ENCODE peak calls at places on chromosomes 11 and 22, in eight cellular contexts. One of them, this sample, is unnamed.

GRCh38 chr11:128890543-128891409 is at the start of gene KCNJ5:
- DNase-seq in lung: no peak
- DNase-seq in AG10803: peak
- DNase-seq in AG09319: no peak
- DNase-seq in HCT116: no peak
- DNase-seq in nephron progenitor cell: peak
- DNase-seq in MCF 10A: peak
- DNase-seq in kidney: peak
- DNase-seq in this sample: no peak

GRCh38 chr22:31269892-31270574 is 22.3 kb downstream of the PIK3IP1 start:
- DNase-seq in MCF 10A: no peak
- DNase-seq in lung: no peak
- DNase-seq in nephron progenitor cell: no peak
- DNase-seq in AG10803: no peak
- DNase-seq in kidney: no peak
- DNase-seq in AG09319: no peak
- DNase-seq in HCT116: no peak
- DNase-seq in this sample: no peak

GRCh38 chr11:113378013-113378412 is 9.6 kb upstream of the ANKK1 start:
- DNase-seq in AG09319: no peak
- DNase-seq in nephron progenitor cell: no peak
- DNase-seq in lung: no peak
- DNase-seq in AG10803: no peak
- DNase-seq in kidney: no peak
- DNase-seq in MCF 10A: peak
- DNase-seq in HCT116: no peak
- DNase-seq in this sample: no peak

GRCh38 chr11:123532131-123532530 is 102.1 kb downstream of the GRAMD1B start:
- DNase-seq in nephron progenitor cell: no peak
- DNase-seq in HCT116: no peak
- DNase-seq in lung: no peak
- DNase-seq in AG10803: no peak
- DNase-seq in kidney: no peak
- DNase-seq in AG09319: no peak
- DNase-seq in MCF 10A: no peak
- DNase-seq in this sample: no peak

GRCh38 chr22:50476819-50477344 is 2.0 kb upstream of the SBF1 start:
- DNase-seq in lung: no peak
- DNase-seq in MCF 10A: no peak
- DNase-seq in kidney: peak
- DNase-seq in nephron progenitor cell: no peak
- DNase-seq in HCT116: no peak
- DNase-seq in AG10803: no peak
- DNase-seq in AG09319: no peak
- DNase-seq in this sample: no peak

GRCh38 chr11:105903113-105903512 is 118.9 kb downstream of the MSANTD4 start:
- DNase-seq in HCT116: no peak
- DNase-seq in lung: no peak
- DNase-seq in MCF 10A: peak
- DNase-seq in nephron progenitor cell: no peak
- DNase-seq in kidney: no peak
- DNase-seq in AG10803: no peak
- DNase-seq in AG09319: no peak
- DNase-seq in this sample: no peak

GRCh38 chr11:20022363-20023081 is 137.8 kb downstream of the DBX1 start:
- DNase-seq in nephron progenitor cell: peak
- DNase-seq in AG10803: no peak
- DNase-seq in AG09319: no peak
- DNase-seq in HCT116: no peak
- DNase-seq in kidney: no peak
- DNase-seq in lung: no peak
- DNase-seq in MCF 10A: peak
- DNase-seq in this sample: no peak

GRCh38 chr22:27247691-27248434 is 553.7 kb downstream of the MN1 start:
- DNase-seq in kidney: no peak
- DNase-seq in MCF 10A: no peak
- DNase-seq in HCT116: no peak
- DNase-seq in AG09319: no peak
- DNase-seq in lung: no peak
- DNase-seq in AG10803: peak
- DNase-seq in nephron progenitor cell: no peak
- DNase-seq in this sample: no peak

GRCh38 chr22:44622685-44623084 is 79.3 kb upstream of the PRR5 start:
- DNase-seq in nephron progenitor cell: no peak
- DNase-seq in MCF 10A: no peak
- DNase-seq in AG10803: no peak
- DNase-seq in AG09319: no peak
- DNase-seq in lung: no peak
- DNase-seq in kidney: no peak
- DNase-seq in HCT116: no peak
- DNase-seq in this sample: no peak

GRCh38 chr11:111766834-111767142 is 599 bp upstream of the PPP2R1B start:
- DNase-seq in MCF 10A: no peak
- DNase-seq in kidney: no peak
- DNase-seq in HCT116: no peak
- DNase-seq in AG10803: no peak
- DNase-seq in AG09319: no peak
- DNase-seq in nephron progenitor cell: no peak
- DNase-seq in lung: no peak
- DNase-seq in this sample: no peak

GRCh38 chr11:84780689-84781293 is 846.4 kb downstream of the DLG2 start:
- DNase-seq in kidney: no peak
- DNase-seq in MCF 10A: peak
- DNase-seq in nephron progenitor cell: no peak
- DNase-seq in HCT116: peak
- DNase-seq in AG10803: peak
- DNase-seq in lung: no peak
- DNase-seq in AG09319: no peak
- DNase-seq in this sample: no peak

GRCh38 chr11:84316866-84317560 is 1030.8 kb upstream of the CCDC90B start:
- DNase-seq in kidney: peak
- DNase-seq in HCT116: no peak
- DNase-seq in AG10803: peak
- DNase-seq in lung: no peak
- DNase-seq in MCF 10A: no peak
- DNase-seq in AG09319: no peak
- DNase-seq in nephron progenitor cell: peak
- DNase-seq in this sample: no peak

GRCh38 chr11:62145261-62145871 is 21.6 kb downstream of the INCENP start:
- DNase-seq in nephron progenitor cell: no peak
- DNase-seq in AG09319: no peak
- DNase-seq in lung: no peak
- DNase-seq in kidney: no peak
- DNase-seq in HCT116: no peak
- DNase-seq in MCF 10A: no peak
- DNase-seq in AG10803: no peak
- DNase-seq in this sample: no peak

GRCh38 chr22:38030311-38031133 is 26.7 kb upstream of the PICK1 start:
- DNase-seq in HCT116: no peak
- DNase-seq in AG10803: no peak
- DNase-seq in nephron progenitor cell: peak
- DNase-seq in kidney: peak
- DNase-seq in MCF 10A: no peak
- DNase-seq in lung: no peak
- DNase-seq in AG09319: no peak
- DNase-seq in this sample: no peak

GRCh38 chr11:121534131-121535093 is 81.6 kb upstream of the SORL1-AS1 start:
- DNase-seq in AG09319: peak
- DNase-seq in kidney: no peak
- DNase-seq in HCT116: no peak
- DNase-seq in AG10803: peak
- DNase-seq in nephron progenitor cell: no peak
- DNase-seq in MCF 10A: no peak
- DNase-seq in lung: no peak
- DNase-seq in this sample: no peak
- TF ChIP-seq CTCF in AG09319: peak
- TF ChIP-seq CTCF in kidney: peak
- TF ChIP-seq CTCF in HCT116: no peak
- TF ChIP-seq CTCF in AG10803: peak
- TF ChIP-seq CTCF in nephron progenitor cell: no peak
- TF ChIP-seq CTCF in MCF 10A: no peak
- TF ChIP-seq CTCF in lung: no peak
- TF ChIP-seq CTCF in this sample: no peak

GRCh38 chr22:29194269-29194668 is 11.4 kb upstream of the EMID1 start:
- DNase-seq in kidney: no peak
- DNase-seq in lung: no peak
- DNase-seq in HCT116: no peak
- DNase-seq in MCF 10A: no peak
- DNase-seq in AG09319: no peak
- DNase-seq in nephron progenitor cell: no peak
- DNase-seq in AG10803: no peak
- DNase-seq in this sample: no peak
- TF ChIP-seq CTCF in kidney: no peak
- TF ChIP-seq CTCF in lung: no peak
- TF ChIP-seq CTCF in HCT116: peak
- TF ChIP-seq CTCF in MCF 10A: no peak
- TF ChIP-seq CTCF in AG09319: no peak
- TF ChIP-seq CTCF in nephron progenitor cell: no peak
- TF ChIP-seq CTCF in AG10803: peak
- TF ChIP-seq CTCF in this sample: no peak

DNA sequence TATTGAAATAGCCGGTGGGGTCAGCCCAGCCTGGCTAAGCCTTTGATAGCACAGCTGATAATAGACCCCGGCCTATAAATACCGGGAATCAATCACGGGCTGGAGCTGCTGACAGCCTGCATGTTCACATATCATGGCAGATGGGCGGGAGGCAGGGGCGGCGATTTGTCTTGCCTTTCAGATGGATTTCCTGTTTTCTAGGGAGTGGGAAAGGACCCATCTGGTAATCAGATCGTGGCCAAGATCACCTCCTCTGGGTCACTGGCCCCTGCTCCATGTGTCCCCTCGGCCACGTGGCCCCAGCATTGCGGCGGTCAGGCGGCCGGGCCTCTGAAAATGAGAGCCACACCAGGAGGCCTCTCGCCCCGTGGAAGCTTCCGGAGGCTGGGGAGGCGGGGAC is 36.5 kb downstream of the SMIM38 start:
- DNase-seq in nephron progenitor cell: no peak
- DNase-seq in MCF 10A: no peak
- DNase-seq in AG09319: no peak
- DNase-seq in HCT116: no peak
- DNase-seq in AG10803: no peak
- DNase-seq in lung: no peak
- DNase-seq in kidney: no peak
- DNase-seq in this sample: no peak
- TF ChIP-seq CTCF in nephron progenitor cell: no peak
- TF ChIP-seq CTCF in MCF 10A: no peak
- TF ChIP-seq CTCF in AG09319: no peak
- TF ChIP-seq CTCF in HCT116: no peak
- TF ChIP-seq CTCF in AG10803: no peak
- TF ChIP-seq CTCF in lung: no peak
- TF ChIP-seq CTCF in kidney: no peak
- TF ChIP-seq CTCF in this sample: no peak

DNA sequence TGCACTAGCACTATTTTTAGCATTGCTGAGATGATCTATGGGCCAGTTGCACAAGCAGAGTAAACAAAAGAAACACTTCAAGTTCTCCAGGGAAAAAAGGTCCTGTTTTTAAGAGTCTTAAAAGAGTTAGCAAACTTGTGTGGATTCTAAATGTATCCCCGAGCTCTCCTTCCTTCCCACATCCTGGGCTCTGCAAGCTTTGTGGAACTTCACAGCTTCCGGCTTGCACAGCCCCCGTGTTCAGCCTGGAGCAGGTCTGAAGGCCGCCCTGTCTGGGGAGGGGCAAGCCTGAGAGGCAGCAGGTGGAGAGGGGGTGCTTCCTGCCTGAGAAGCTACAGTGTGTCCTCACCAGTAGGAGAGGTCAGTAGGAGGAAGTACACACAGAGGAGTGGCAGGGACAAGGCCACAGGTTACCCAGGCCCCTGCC is 35.1 kb upstream of the SUSD2 start:
- DNase-seq in MCF 10A: peak
- DNase-seq in nephron progenitor cell: peak
- DNase-seq in HCT116: no peak
- DNase-seq in AG09319: peak
- DNase-seq in AG10803: peak
- DNase-seq in kidney: peak
- DNase-seq in lung: peak
- DNase-seq in this sample: no peak
- TF ChIP-seq CTCF in MCF 10A: no peak
- TF ChIP-seq CTCF in nephron progenitor cell: no peak
- TF ChIP-seq CTCF in HCT116: no peak
- TF ChIP-seq CTCF in AG09319: no peak
- TF ChIP-seq CTCF in AG10803: no peak
- TF ChIP-seq CTCF in kidney: no peak
- TF ChIP-seq CTCF in lung: no peak
- TF ChIP-seq CTCF in this sample: no peak